ENCODE peak calls at places on chromosomes 4 and X, in six cellular contexts. V is endothelial cell, G is T-helper 9 cell, J is Caki2, O is AG04450, L is HS-27A. W is an unnamed sample.

GRCh38 chrX:17494231-17494630 is 119.2 kb downstream of the NHS start:
- DNase-seq in V (no peak), G (no peak), J (no peak), O (no peak), L (no peak), W (no peak)

GRCh38 chr4:31007858-31008257 is 287.7 kb downstream of the PCDH7 start:
- DNase-seq in V (no peak), G (no peak), J (no peak), O (no peak), L (no peak), W (no peak)

GRCh38 chrX:115894087-115894486 is 276.5 kb upstream of the AGTR2 start:
- DNase-seq in V (no peak), G (no peak), J (peak), O (no peak), L (peak), W (no peak)

GRCh38 chr4:81180916-81181315 is 34.1 kb downstream of the PRKG2 start:
- DNase-seq in V (no peak), G (no peak), J (no peak), O (no peak), L (no peak), W (no peak)

GRCh38 chr4:122052714-122053113 is 99.4 kb upstream of the BLTP1 start:
- DNase-seq in V (no peak), G (no peak), J (no peak), O (no peak), L (no peak), W (no peak)

GRCh38 chr4:182748949-182749348 is 168.2 kb downstream of the DCTD start:
- DNase-seq in V (no peak), G (no peak), J (no peak), O (no peak), L (no peak), W (no peak)

GRCh38 chr4:22531638-22532037 is 15.8 kb upstream of the ADGRA3 start:
- DNase-seq in V (no peak), G (no peak), J (no peak), O (no peak), L (no peak), W (no peak)

GRCh38 chrX:66751136-66751782 is 112.4 kb upstream of the EDA2R start:
- DNase-seq in V (no peak), G (no peak), J (no peak), O (no peak), L (no peak), W (no peak)

GRCh38 chrX:104432321-104432720 is 133.7 kb upstream of the IL1RAPL2 start:
- DNase-seq in V (no peak), G (no peak), J (peak), O (no peak), L (no peak), W (no peak)

GRCh38 chr4:121594796-121595526 is 101.8 kb downstream of the ANXA5 start:
- DNase-seq in V (no peak), G (no peak), J (peak), O (no peak), L (no peak), W (peak)

GRCh38 chrX:86148594-86148993 is 343 bp downstream of the DACH2 start:
- DNase-seq in V (peak), G (no peak), J (no peak), O (no peak), L (no peak), W (no peak)

GRCh38 chr4:113300384-113301011 is 251.0 kb downstream of the ANK2 start:
- DNase-seq in V (no peak), G (no peak), J (peak), O (peak), L (no peak), W (peak)

GRCh38 chrX:8879750-8880149 is 78.6 kb upstream of the FAM9A start:
- DNase-seq in V (peak), G (peak), J (no peak), O (no peak), L (no peak), W (no peak)

W was measured in non-pigmented ciliary epithelial cell.